ENCODE peak calls at places on chromosomes 3 and 15, in ten cellular contexts. A, M, W, G, O, U, Z, X, N and F are unnamed samples.

GRCh38 chr15:93706476-93706875 is 524.9 kb upstream of the MCTP2 start:
- DNase-seq in A (no peak), M (no peak), W (no peak), G (no peak), O (no peak), U (no peak), Z (no peak), X (no peak), N (no peak), F (no peak)

GRCh38 chr3:178206554-178206953 is 329.7 kb upstream of the KCNMB2 start:
- DNase-seq in A (no peak), M (no peak), W (no peak), G (no peak), O (no peak), U (no peak), Z (no peak), X (no peak), N (no peak), F (no peak)

GRCh38 chr3:105402287-105402801 is 35.6 kb downstream of the ALCAM start:
- DNase-seq in A (no peak), M (no peak), W (peak; percentile 41), G (no peak), O (no peak), U (peak; percentile 11), Z (no peak), X (no peak), N (peak; percentile 37), F (peak; percentile 8)

GRCh38 chr3:9311265-9311664 is 51.6 kb upstream of the THUMPD3 start:
- DNase-seq in A (no peak), M (no peak), W (no peak), G (no peak), O (no peak), U (no peak), Z (no peak), X (no peak), N (no peak), F (no peak)

GRCh38 chr3:197592361-197593045 is 36.7 kb upstream of the BDH1 start:
- DNase-seq in A (no peak), M (no peak), W (no peak), G (no peak), O (no peak), U (no peak), Z (no peak), X (no peak), N (no peak), F (no peak)

GRCh38 chr3:57646723-57647122 is 46.2 kb downstream of the DENND6A start:
- DNase-seq in A (peak; percentile 71), M (no peak), W (peak; percentile 52), G (peak; percentile 37), O (no peak), U (no peak), Z (no peak), X (no peak), N (peak; percentile 23), F (peak; percentile 14)

GRCh38 chr3:30843950-30844349 is 50.5 kb downstream of the GADL1 start:
- DNase-seq in A (no peak), M (no peak), W (no peak), G (no peak), O (no peak), U (no peak), Z (no peak), X (no peak), N (no peak), F (no peak)

GRCh38 chr15:84905016-84905916 is 20.8 kb downstream of the SLC28A1 start:
- DNase-seq in A (no peak), M (no peak), W (no peak), G (no peak), O (no peak), U (no peak), Z (no peak), X (no peak), N (no peak), F (no peak)

GRCh38 chr3:86388848-86389247 is 602.1 kb downstream of the VGLL3 start:
- DNase-seq in A (no peak), M (no peak), W (no peak), G (no peak), O (no peak), U (no peak), Z (no peak), X (no peak), N (no peak), F (no peak)